ENCODE peak calls at places on chromosomes 2 and 18, in five cellular contexts. G, J, R, U and P are unnamed samples. For H3K9me3, the result is how much of the 10 kb centered on the place peaks cover.

GRCh38 chr2:70954886-70955285 is 19.2 kb downstream of the ATP6V1B1 start:
- DNase-seq in U (no peak), G (no peak), J (no peak), R (peak), P (no peak)

GRCh38 chr2:46848446-46848845 is 67.2 kb downstream of the MCFD2 start:
- DNase-seq in J (no peak), U (no peak), G (no peak), R (no peak), P (peak)

GRCh38 chr2:145815933-145816332 is 1296.0 kb upstream of the ZEB2 start:
- DNase-seq in U (no peak), J (no peak), G (no peak), R (no peak), P (no peak)

GRCh38 chr2:69200107-69200520 is 186.9 kb downstream of the GFPT1 start:
- DNase-seq in G (no peak), J (no peak), U (no peak), R (peak), P (peak)

GRCh38 chr2:140586379-140586778 is 1544.4 kb downstream of the LRP1B start:
- DNase-seq in G (peak), J (peak), U (peak), R (peak), P (peak)

GRCh38 chr2:15665067-15665942 is 73.6 kb downstream of the DDX1 start:
- DNase-seq in U (no peak), G (no peak), R (peak), J (no peak), P (no peak)

GRCh38 chr2:53036196-53036595 is 731.4 kb upstream of the CHAC2 start:
- DNase-seq in J (no peak), R (no peak), U (no peak), G (no peak), P (peak)

GRCh38 chr2:166410828-166411472 is 35.2 kb upstream of the SCN9A start:
- DNase-seq in R (no peak), J (peak), G (no peak), U (no peak), P (peak)

GRCh38 chr2:66821168-66821567 is 386.2 kb downstream of the MEIS1 start:
- DNase-seq in J (no peak), G (no peak), R (no peak), U (no peak), P (no peak)

GRCh38 chr18:51461956-51462355 is 264.5 kb upstream of the MEX3C start:
- DNase-seq in R (peak), J (no peak), U (no peak), G (no peak), P (peak)

GRCh38 chr2:18623782-18624181 is 34.4 kb upstream of the NT5C1B start:
- DNase-seq in J (no peak), U (no peak), G (no peak), R (no peak), P (peak)

GRCh38 chr2:144323946-144324345 is 196.0 kb downstream of the ZEB2 start:
- DNase-seq in G (no peak), R (no peak), J (no peak), U (no peak), P (no peak)

DNA sequence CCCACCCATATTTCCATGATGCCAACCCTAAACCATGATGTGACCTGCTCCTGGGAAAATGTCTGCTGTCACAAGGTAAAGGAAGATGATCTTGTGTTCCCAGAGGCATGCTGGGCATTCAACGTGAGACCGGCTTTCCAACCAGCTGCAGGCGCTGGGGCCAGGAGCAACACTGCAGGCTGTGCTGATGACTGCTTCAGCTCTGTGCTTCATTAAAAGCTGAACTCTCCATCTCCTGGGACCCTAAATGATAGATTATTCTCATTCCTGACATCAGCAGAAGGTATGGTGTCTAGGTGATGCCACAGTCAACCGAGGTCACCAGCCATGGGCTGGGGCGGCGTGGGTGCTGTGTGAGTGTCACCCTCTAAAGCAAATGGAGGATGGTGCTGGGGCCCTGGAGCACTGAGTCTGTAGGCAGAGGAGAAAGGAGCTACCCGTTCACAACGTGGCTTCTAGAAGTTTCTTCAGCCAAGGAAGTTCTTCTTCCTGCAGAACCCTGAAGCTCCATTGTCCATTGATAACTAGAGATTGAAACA is 53.8 kb downstream of the TMEM18 start:
- DNase-seq in U (no peak), J (no peak), R (no peak), G (no peak), P (no peak)
- H3K9me3 ChIP-seq in U (under half), J (under half), R (under half), G (under half), P (under half)

GRCh38 chr18:42296723-42297122 is 341.7 kb downstream of the PIK3C3 start:
- DNase-seq in R (no peak), U (no peak), G (no peak), J (no peak), P (peak)

GRCh38 chr18:42296192-42296591 is 341.2 kb downstream of the PIK3C3 start:
- DNase-seq in J (no peak), R (no peak), G (no peak), U (no peak), P (no peak)

GRCh38 chr18:42298744-42299685 is 344.0 kb downstream of the PIK3C3 start:
- DNase-seq in J (peak), U (peak), G (peak), R (peak), P (peak)
- H2AFZ ChIP-seq in J (no peak), U (no peak), G (peak), R (no peak), P (peak)

GRCh38 chr2:22340711-22341110 is 1044.3 kb upstream of the KLHL29 start:
- DNase-seq in J (no peak), R (no peak), G (no peak), U (no peak), P (no peak)
- H3K9me3 ChIP-seq in J (under half), R (under half), G (under half), U (under half), P (under half)

GRCh38 chr18:3706279-3707097 is 256.5 kb downstream of the TGIF1 start:
- DNase-seq in G (no peak), J (no peak), R (peak), U (no peak), P (peak)

GRCh38 chr18:3709166-3709565 is 259.2 kb downstream of the TGIF1 start:
- DNase-seq in R (no peak), U (no peak), G (no peak), J (no peak), P (no peak)

GRCh38 chr18:3704556-3705162 is 254.7 kb downstream of the TGIF1 start:
- DNase-seq in R (no peak), G (no peak), J (no peak), U (no peak), P (no peak)

DNA sequence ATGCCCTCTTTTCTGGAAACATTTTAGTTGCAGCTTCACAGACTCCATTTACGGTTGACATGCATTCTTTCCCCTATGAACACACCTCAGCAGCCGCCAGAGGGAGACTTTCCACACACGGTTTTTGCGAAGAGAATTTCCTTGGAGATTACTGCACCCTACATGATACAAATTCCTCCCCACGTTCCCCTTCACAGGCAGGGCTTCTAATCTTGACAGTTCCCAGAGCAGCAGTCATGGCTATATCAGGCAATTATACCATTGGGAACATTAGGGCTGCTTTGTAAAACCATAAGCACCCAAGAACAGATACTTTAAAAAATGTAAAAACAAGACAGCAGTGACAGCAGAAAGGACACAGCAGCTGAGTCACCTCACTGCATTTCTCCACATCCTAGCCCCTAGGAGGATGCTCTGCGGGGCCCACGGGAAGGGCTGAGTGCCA is 253.8 kb downstream of the TGIF1 start:
- DNase-seq in G (peak), J (peak), U (peak), R (peak), P (peak)
- H2AFZ ChIP-seq in G (peak), J (peak), U (peak), R (peak), P (peak)

DNA sequence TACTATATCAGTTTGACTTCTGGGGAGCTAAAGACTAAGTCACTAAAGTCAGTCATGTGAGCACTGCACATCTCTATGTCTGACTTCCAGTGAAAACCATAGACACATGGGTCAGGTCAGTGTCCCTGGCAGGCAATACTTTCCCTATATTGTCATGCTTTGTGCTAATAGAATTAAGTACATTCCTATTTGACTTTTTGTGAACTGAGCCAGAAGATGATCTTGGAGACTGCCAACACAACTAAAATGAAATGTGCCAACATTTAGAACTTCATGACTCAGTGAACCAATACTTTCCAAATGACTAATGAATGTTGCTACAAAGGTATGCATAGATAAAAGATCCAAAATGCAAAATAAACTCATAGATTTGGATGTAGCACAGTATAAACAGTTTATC is 820.8 kb upstream of the FAM98A start:
- DNase-seq in J (no peak), U (no peak), G (no peak), R (no peak), P (peak)
- H3K9me3 ChIP-seq in J (under half), U (under half), G (under half), R (under half), P (under half)

GRCh38 chr2:96091711-96092579 is 24.4 kb downstream of the ADRA2B start:
- DNase-seq in U (no peak), G (no peak), R (no peak), J (no peak), P (no peak)

GRCh38 chr2:96090181-96090500 is 26.2 kb downstream of the ADRA2B start:
- DNase-seq in U (no peak), G (no peak), R (no peak), J (no peak), P (no peak)

GRCh38 chr2:96092580-96092877 is 23.8 kb downstream of the ADRA2B start:
- DNase-seq in R (no peak), J (no peak), G (no peak), U (no peak), P (no peak)

GRCh38 chr2:96090527-96090926 is 25.8 kb downstream of the ADRA2B start:
- DNase-seq in J (no peak), G (no peak), U (no peak), R (peak), P (peak)

GRCh38 chr2:96091141-96091710 is 25.1 kb downstream of the ADRA2B start:
- DNase-seq in R (no peak), G (no peak), J (no peak), U (no peak), P (no peak)
- H2AFZ ChIP-seq in R (no peak), G (no peak), J (no peak), U (no peak), P (no peak)

DNA sequence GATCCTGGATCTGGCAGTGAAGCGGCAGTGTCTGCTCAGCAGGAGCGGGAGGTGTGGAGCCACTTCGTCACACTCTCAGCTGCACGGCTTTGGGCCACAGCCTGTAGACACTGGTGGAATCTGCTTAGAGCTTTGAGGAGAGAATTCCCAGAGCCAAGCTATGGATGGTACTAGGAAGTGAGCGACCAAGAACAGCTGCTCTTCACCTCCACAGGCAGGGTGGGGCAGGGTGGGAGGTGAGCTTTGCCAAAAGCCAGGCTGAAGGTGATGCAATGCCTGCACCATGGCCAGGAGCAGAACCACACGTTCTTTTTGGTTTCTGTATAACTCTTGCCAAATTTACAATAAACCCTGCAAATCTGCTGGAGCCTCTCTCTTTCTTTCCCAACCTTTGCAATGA is 226.1 kb downstream of the ANKRD30B start:
- DNase-seq in U (no peak), R (no peak), G (no peak), J (no peak), P (no peak)
- H3K9me3 ChIP-seq in U (under half), R (under half), G (under half), J (under half), P (under half)